ENCODE peak calls at places on chromosome 20, in six cellular contexts. One of them, this sample, is unnamed.

GRCh38 chr20:1524004-1524403 is 32.8 kb upstream of the SIRPB2 start:
- DNase-seq in NB4: peak; percentile 98
- DNase-seq in A549: no peak
- DNase-seq in HepG2: no peak
- DNase-seq in endothelial cell of umbilical vein: peak; percentile 40
- DNase-seq in GM12878: no peak
- DNase-seq in this sample: no peak

GRCh38 chr20:9290331-9290730 is 221.4 kb downstream of the PLCB4 start:
- DNase-seq in NB4: no peak
- DNase-seq in A549: no peak
- DNase-seq in HepG2: no peak
- DNase-seq in endothelial cell of umbilical vein: no peak
- DNase-seq in GM12878: no peak
- DNase-seq in this sample: no peak

GRCh38 chr20:32252189-32252588 is 25.3 kb upstream of the KIF3B start:
- DNase-seq in NB4: no peak
- DNase-seq in A549: no peak
- DNase-seq in HepG2: no peak
- DNase-seq in endothelial cell of umbilical vein: no peak
- DNase-seq in GM12878: no peak
- DNase-seq in this sample: no peak

GRCh38 chr20:25571240-25571639 is 14.1 kb downstream of the NINL start:
- DNase-seq in NB4: no peak
- DNase-seq in A549: no peak
- DNase-seq in HepG2: no peak
- DNase-seq in endothelial cell of umbilical vein: peak; percentile 61
- DNase-seq in GM12878: no peak
- DNase-seq in this sample: no peak

GRCh38 chr20:19995220-19995863 is 21.8 kb upstream of the NAA20 start:
- DNase-seq in NB4: peak; percentile 73
- DNase-seq in A549: peak; percentile 55
- DNase-seq in HepG2: peak; percentile 63
- DNase-seq in endothelial cell of umbilical vein: peak; percentile 65
- DNase-seq in GM12878: no peak
- DNase-seq in this sample: peak; percentile 51

GRCh38 chr20:38515631-38516030 is 43.0 kb downstream of the RALGAPB start:
- DNase-seq in NB4: no peak
- DNase-seq in A549: no peak
- DNase-seq in HepG2: no peak
- DNase-seq in endothelial cell of umbilical vein: no peak
- DNase-seq in GM12878: no peak
- DNase-seq in this sample: no peak

GRCh38 chr20:44627364-44628010 is 24.0 kb downstream of the ADA start:
- DNase-seq in NB4: no peak
- DNase-seq in A549: no peak
- DNase-seq in HepG2: no peak
- DNase-seq in endothelial cell of umbilical vein: no peak
- DNase-seq in GM12878: no peak
- DNase-seq in this sample: peak; percentile 35

GRCh38 chr20:3353646-3354045 is 53.8 kb downstream of the DNAAF9 start:
- DNase-seq in NB4: no peak
- DNase-seq in A549: no peak
- DNase-seq in HepG2: no peak
- DNase-seq in endothelial cell of umbilical vein: no peak
- DNase-seq in GM12878: no peak
- DNase-seq in this sample: no peak

GRCh38 chr20:4683261-4683660 is 38.4 kb upstream of the PRND start:
- DNase-seq in NB4: no peak
- DNase-seq in A549: no peak
- DNase-seq in HepG2: no peak
- DNase-seq in endothelial cell of umbilical vein: no peak
- DNase-seq in GM12878: no peak
- DNase-seq in this sample: no peak

GRCh38 chr20:57558614-57559285 is 2.2 kb upstream of the PCK1 start:
- DNase-seq in NB4: no peak
- DNase-seq in A549: no peak
- DNase-seq in HepG2: peak; percentile 49
- DNase-seq in endothelial cell of umbilical vein: no peak
- DNase-seq in GM12878: no peak
- DNase-seq in this sample: no peak
- TF ChIP-seq MYC in NB4: no peak
- TF ChIP-seq MYC in A549: no peak
- TF ChIP-seq MYC in HepG2: peak; percentile 20
- TF ChIP-seq MYC in endothelial cell of umbilical vein: no peak
- TF ChIP-seq MYC in GM12878: no peak
- TF ChIP-seq MYC in this sample: no peak

DNA sequence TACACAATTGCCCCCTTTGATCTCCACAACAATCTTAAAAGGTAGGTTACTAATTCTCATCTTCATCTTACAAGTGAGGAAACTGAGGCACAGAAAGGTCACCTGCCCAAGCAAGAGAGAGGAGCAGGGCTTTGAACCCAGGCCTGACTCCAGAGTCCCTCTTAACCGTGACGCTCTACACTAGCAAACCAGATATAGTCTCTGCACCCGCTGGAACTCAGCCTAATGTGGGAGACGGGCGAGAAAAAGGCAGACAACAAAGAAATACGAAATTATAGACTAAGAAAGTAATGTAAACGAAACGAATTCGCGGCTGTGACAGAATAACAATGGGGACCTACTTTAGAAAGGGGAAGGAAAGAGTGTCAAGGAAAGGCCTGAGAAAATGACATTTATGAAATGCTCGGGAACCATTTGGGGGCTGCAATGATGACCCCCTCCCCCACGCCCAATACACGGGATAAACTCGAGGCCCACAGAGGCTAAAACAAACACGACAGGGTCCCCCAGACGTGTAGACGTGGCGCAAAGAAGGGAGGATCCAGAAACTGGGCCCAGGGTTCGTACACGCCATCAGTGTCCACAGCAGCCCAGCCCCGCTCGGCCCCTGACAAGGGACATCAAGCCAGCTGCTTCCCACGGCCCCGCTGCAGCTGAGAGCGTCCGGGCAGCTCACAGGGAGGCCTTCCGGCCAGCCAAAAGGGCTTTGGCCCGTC is 641 bp downstream of the TRPC4AP start:
- DNase-seq in NB4: peak; percentile 33
- DNase-seq in A549: no peak
- DNase-seq in HepG2: peak; percentile 44
- DNase-seq in endothelial cell of umbilical vein: peak; percentile 50
- DNase-seq in GM12878: no peak
- DNase-seq in this sample: no peak
- TF ChIP-seq MYC in NB4: no peak
- TF ChIP-seq MYC in A549: no peak
- TF ChIP-seq MYC in HepG2: no peak
- TF ChIP-seq MYC in endothelial cell of umbilical vein: no peak
- TF ChIP-seq MYC in GM12878: no peak
- TF ChIP-seq MYC in this sample: no peak

GRCh38 chr20:61982240-61982950 is 83.3 kb downstream of the TAF4 start:
- DNase-seq in NB4: no peak
- DNase-seq in A549: no peak
- DNase-seq in HepG2: no peak
- DNase-seq in endothelial cell of umbilical vein: no peak
- DNase-seq in GM12878: no peak
- DNase-seq in this sample: no peak

GRCh38 chr20:61982951-61983315 is 82.7 kb downstream of the TAF4 start:
- DNase-seq in NB4: no peak
- DNase-seq in A549: no peak
- DNase-seq in HepG2: no peak
- DNase-seq in endothelial cell of umbilical vein: no peak
- DNase-seq in GM12878: no peak
- DNase-seq in this sample: no peak

GRCh38 chr20:61979701-61980635 is 85.7 kb downstream of the TAF4 start:
- DNase-seq in NB4: no peak
- DNase-seq in A549: no peak
- DNase-seq in HepG2: no peak
- DNase-seq in endothelial cell of umbilical vein: no peak
- DNase-seq in GM12878: no peak
- DNase-seq in this sample: no peak

GRCh38 chr20:61979090-61979489 is 86.6 kb downstream of the TAF4 start:
- DNase-seq in NB4: no peak
- DNase-seq in A549: no peak
- DNase-seq in HepG2: no peak
- DNase-seq in endothelial cell of umbilical vein: no peak
- DNase-seq in GM12878: no peak
- DNase-seq in this sample: no peak

GRCh38 chr20:61980647-61981583 is 84.8 kb downstream of the TAF4 start:
- DNase-seq in NB4: peak; percentile 37
- DNase-seq in A549: peak; percentile 49
- DNase-seq in HepG2: peak; percentile 72
- DNase-seq in endothelial cell of umbilical vein: no peak
- DNase-seq in GM12878: no peak
- DNase-seq in this sample: peak; percentile 79
- TF ChIP-seq MYC in NB4: no peak
- TF ChIP-seq MYC in A549: no peak
- TF ChIP-seq MYC in HepG2: no peak
- TF ChIP-seq MYC in endothelial cell of umbilical vein: no peak
- TF ChIP-seq MYC in GM12878: no peak
- TF ChIP-seq MYC in this sample: no peak

GRCh38 chr20:56764671-56765070 is 135.6 kb downstream of the TFAP2C start:
- DNase-seq in NB4: no peak
- DNase-seq in A549: no peak
- DNase-seq in HepG2: no peak
- DNase-seq in endothelial cell of umbilical vein: no peak
- DNase-seq in GM12878: no peak
- DNase-seq in this sample: no peak
- TF ChIP-seq MYC in NB4: no peak
- TF ChIP-seq MYC in A549: no peak
- TF ChIP-seq MYC in HepG2: no peak
- TF ChIP-seq MYC in endothelial cell of umbilical vein: no peak
- TF ChIP-seq MYC in GM12878: no peak
- TF ChIP-seq MYC in this sample: no peak

DNA sequence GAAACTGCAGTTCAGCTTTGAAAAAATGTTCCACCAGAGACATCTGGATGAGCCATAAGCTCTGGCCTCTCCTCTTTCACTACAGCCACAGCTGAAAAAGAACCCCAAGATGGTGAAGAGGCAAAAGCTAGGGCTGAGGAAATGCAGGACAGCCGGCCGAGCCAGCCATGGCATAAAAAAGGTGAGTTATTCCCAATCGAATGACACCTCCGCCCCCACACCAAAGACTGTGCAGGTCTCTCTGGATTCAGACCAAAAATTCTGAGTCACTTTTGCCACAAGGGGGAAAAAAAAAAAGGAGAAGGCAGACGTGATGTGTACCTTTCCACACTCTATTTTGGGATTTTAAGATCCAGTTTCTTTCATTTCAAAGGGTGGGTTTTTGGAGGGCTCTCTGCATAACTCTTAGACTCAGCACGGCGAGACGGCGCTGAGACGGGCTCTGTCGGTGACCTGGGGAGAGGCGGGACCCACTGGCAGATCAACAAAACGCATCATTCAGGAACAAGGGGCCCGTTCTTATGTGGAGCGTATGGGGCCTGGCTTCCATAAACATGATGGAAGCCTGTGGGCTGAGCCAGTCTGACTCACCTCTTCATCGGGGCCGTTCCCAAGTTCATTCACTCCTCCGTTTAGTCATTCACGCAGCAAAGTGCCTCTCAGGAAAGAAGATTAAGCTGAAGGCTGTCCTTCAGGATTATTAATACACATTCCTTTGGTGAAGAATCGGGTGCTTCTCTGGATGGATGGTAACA is 54.8 kb downstream of the NFATC2 start:
- DNase-seq in NB4: no peak
- DNase-seq in A549: peak; percentile 52
- DNase-seq in HepG2: peak; percentile 29
- DNase-seq in endothelial cell of umbilical vein: peak; percentile 50
- DNase-seq in GM12878: no peak
- DNase-seq in this sample: peak; percentile 18
- TF ChIP-seq MYC in NB4: no peak
- TF ChIP-seq MYC in A549: no peak
- TF ChIP-seq MYC in HepG2: no peak
- TF ChIP-seq MYC in endothelial cell of umbilical vein: no peak
- TF ChIP-seq MYC in GM12878: no peak
- TF ChIP-seq MYC in this sample: no peak

DNA sequence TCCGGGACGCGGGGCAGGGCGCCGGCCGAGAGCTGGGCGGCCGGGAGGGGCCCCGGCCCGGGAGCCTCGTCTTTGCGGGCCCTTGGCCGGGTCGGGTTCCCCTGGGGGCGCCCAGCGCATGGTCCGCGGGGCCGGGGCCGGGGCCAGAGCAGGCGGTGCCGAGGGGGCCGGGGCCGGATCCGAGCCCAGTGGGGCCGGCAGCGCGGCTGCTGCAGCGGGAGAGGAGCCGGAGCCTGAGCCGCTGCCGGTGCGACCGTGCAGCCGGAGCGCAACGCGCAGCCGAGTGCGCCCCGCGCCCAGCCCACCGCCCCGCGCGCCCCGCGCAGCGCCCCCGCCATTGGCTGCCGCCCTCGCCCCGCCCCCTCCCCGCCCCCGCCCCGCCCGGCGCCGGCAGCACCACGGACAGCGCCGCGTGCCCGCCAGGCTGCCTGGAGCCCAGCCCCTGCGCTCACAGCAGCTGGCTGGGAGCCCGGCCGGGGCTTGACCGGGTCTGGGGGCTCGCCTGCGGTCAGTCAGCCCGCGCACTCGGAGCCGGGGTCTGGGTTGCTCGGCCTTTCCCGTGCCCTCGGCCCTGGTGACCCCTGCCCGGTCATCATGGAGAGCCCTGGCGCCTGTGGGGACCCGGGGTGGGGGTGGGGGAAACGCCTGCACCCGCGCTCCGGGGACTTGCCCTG is at the start of gene HRH3:
- DNase-seq in NB4: peak; percentile 61
- DNase-seq in A549: no peak
- DNase-seq in HepG2: peak; percentile 41
- DNase-seq in endothelial cell of umbilical vein: no peak
- DNase-seq in GM12878: no peak
- DNase-seq in this sample: peak; percentile 89
- TF ChIP-seq MYC in NB4: no peak
- TF ChIP-seq MYC in A549: no peak
- TF ChIP-seq MYC in HepG2: peak; percentile 51
- TF ChIP-seq MYC in endothelial cell of umbilical vein: no peak
- TF ChIP-seq MYC in GM12878: no peak
- TF ChIP-seq MYC in this sample: no peak